ENCODE peak calls at places on chromosomes 1 and 21, in eight cellular contexts. Z is SK-N-SH; N is OCI-LY7; S is right lobe of liver; O is activated CD8-positive, alpha-beta T cell treated with anti-CD3 and anti-CD28 coated beads for 36 hours; X is foreskin fibroblast; D is Calu3; Y is stomach. R is an unnamed sample.

GRCh38 chr1:162571696-162572095 is 10.2 kb downstream of the UAP1 start:
- DNase-seq in D (no peak), O (no peak), S (no peak), N (no peak), Z (no peak), X (no peak), Y (no peak), R (peak)

GRCh38 chr21:34613679-34614442 is 1.1 kb downstream of the RCAN1 start:
- DNase-seq in X (no peak), N (no peak), D (peak), Y (no peak), Z (peak), O (peak), S (no peak), R (no peak)

GRCh38 chr1:1351511-1352427 is 2.6 kb upstream of the DVL1 start:
- DNase-seq in N (no peak), Y (no peak), X (peak), D (no peak), S (no peak), Z (no peak), O (no peak), R (no peak)

GRCh38 chr1:79264975-79265818 is 258.7 kb upstream of the ADGRL4 start:
- DNase-seq in X (no peak), D (no peak), O (no peak), N (no peak), S (no peak), Y (no peak), Z (no peak), R (no peak)

GRCh38 chr1:201882665-201883132 is 6.0 kb upstream of the SHISA4 start:
- DNase-seq in Z (no peak), Y (no peak), S (no peak), O (no peak), N (peak), X (peak), D (no peak), R (no peak)

GRCh38 chr1:150874455-150875196 is 1.8 kb downstream of the ARNT start:
- DNase-seq in X (no peak), Y (no peak), D (no peak), N (peak), Z (no peak), S (no peak), O (no peak), R (no peak)

GRCh38 chr1:218636548-218636947 is 291.4 kb downstream of the TGFB2 start:
- DNase-seq in Z (no peak), N (no peak), Y (no peak), S (no peak), O (no peak), D (no peak), X (no peak), R (no peak)

GRCh38 chr1:68111804-68112436 is 61.5 kb upstream of the DIRAS3 start:
- DNase-seq in O (no peak), X (peak), Y (peak), S (no peak), D (peak), Z (peak), N (no peak), R (peak)

GRCh38 chr1:198741744-198742143 is 102.9 kb downstream of the PTPRC start:
- DNase-seq in O (no peak), Z (no peak), Y (no peak), X (no peak), S (no peak), D (no peak), N (no peak), R (no peak)

GRCh38 chr1:186806477-186806876 is 22.3 kb upstream of the PLA2G4A start:
- DNase-seq in N (no peak), Y (no peak), X (no peak), Z (no peak), S (no peak), D (peak), O (peak), R (peak)
- TF ChIP-seq CTCF in N (peak), Y (no peak), X (peak), Z (peak), S (peak), D (peak), O (no peak), R (peak)

DNA sequence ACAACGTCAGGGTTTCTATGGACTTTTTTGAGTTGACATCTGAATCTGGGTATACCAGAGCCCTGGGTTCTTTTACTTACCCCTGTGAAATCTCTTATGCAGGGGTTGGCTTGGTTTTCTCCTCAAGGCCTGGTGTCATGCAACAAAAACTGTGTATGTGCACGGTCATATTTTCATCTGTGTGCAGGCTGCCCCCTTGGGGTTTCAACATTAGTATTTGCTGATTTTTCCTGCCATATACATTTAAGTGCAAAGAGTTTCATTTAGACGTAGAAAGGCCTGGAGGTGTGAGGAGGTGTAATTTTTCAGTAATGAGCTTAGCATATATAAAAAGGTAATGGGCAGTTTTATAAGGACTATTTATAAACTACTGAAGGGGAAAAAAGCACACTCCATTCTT is 21.9 kb upstream of the ZBTB18 start:
- DNase-seq in O (no peak), N (no peak), X (no peak), D (no peak), Z (no peak), S (no peak), Y (no peak), R (no peak)
- TF ChIP-seq CTCF in O (no peak), N (peak), X (peak), D (no peak), Z (peak), S (no peak), Y (no peak), R (no peak)

DNA sequence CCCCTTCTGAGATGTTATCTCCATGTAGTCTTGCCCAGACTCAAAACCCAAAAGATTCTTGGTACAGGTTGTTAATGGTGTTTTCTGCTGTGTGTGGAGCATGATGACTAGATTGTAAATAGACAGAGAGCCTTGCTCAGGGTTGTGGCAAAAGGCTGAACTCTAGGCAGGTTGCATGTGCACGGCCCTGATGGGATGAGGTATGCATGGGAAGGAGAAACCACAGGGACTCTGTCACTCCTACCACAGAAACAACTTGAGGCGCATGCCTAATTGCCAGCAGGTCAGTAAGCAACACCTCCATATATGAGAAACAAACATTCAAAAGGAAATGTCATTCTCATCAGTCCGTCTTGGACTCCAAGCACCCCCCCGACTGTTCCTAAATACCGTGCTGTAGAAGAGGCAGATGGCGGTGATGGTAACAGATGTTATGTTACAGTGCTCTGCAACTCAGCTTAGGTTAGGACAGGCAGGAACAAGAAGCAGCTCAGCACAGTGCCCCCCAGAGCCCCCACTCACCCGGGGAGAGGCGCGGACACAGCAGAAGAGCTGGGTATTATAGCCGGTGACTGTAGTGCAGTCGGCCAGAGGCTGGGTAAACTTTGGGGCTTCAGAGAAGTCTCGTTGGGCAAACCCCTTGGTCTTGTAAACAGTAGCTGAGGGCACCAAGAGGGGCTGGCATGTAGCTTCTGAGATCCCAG is 10.9 kb downstream of the MYBPHL start:
- DNase-seq in N (no peak), O (no peak), Z (no peak), X (no peak), S (no peak), Y (no peak), D (no peak), R (no peak)
- TF ChIP-seq CTCF in N (peak), O (no peak), Z (no peak), X (no peak), S (no peak), Y (no peak), D (no peak), R (no peak)

GRCh38 chr1:31757204-31757679 is 6.9 kb downstream of the ADGRB2 start:
- DNase-seq in S (no peak), Z (peak), N (no peak), O (no peak), Y (no peak), D (no peak), X (no peak), R (no peak)
- TF ChIP-seq CTCF in S (no peak), Z (no peak), N (peak), O (no peak), Y (peak), D (no peak), X (no peak), R (no peak)

GRCh38 chr1:244833734-244834595 is 1.5 kb upstream of the COX20 start:
- DNase-seq in O (peak), S (no peak), Y (peak), X (peak), N (peak), Z (peak), D (peak), R (no peak)
- TF ChIP-seq CTCF in O (peak), S (no peak), Y (peak), X (peak), N (peak), Z (peak), D (no peak), R (no peak)

GRCh38 chr1:97186381-97186780 is 464.8 kb downstream of the PTBP2 start:
- DNase-seq in Y (no peak), O (peak), X (no peak), S (no peak), Z (no peak), N (peak), D (peak), R (no peak)
- TF ChIP-seq CTCF in Y (no peak), O (no peak), X (no peak), S (peak), Z (peak), N (peak), D (no peak), R (peak)

DNA sequence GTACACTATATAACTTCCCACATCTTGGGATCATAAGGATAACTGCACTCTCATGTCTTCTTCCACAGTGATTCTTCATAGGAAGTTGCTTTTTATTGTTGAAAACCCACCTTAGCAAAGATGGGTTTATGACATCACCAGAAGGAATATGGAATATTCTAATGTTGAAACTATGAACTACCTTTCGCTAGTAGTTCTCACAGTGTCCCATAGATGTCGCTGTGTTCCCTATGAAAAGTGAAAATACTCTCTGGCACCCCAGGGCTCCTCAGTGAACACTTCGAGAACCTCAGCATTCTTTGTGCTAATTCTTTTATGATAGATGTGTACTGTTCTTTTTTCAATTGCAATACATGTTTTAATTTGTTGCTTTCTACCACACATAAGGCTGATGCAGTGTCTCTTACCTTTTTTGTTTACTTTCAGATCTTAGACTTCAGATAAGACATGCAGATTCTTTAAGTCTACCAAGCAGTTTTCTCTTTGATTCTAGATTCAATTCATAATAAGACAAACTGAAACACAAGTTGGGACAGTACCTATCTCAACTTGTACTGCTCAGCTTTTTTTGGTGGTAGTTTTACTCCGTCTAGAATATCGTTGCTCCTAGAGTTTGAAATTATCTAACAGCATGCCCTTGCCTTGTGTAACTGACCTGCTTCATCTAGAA is 90.8 kb downstream of the GTF2B start:
- DNase-seq in N (peak), Z (peak), O (peak), S (no peak), Y (no peak), X (peak), D (peak), R (peak)
- TF ChIP-seq CTCF in N (peak), Z (peak), O (peak), S (peak), Y (no peak), X (peak), D (peak), R (peak)

GRCh38 chr1:156705918-156706646 is 699 bp upstream of the CRABP2 start:
- DNase-seq in N (peak), S (no peak), Z (peak), D (peak), O (peak), Y (peak), X (peak), R (no peak)
- TF ChIP-seq CTCF in N (peak), S (peak), Z (peak), D (peak), O (peak), Y (peak), X (peak), R (peak)